ENCODE peak calls at places on chromosome 12, in nine cellular contexts. B is fibroblast of mammary gland; K is stimulated activated CD8-positive, alpha-beta memory T cell treated with anti-CD3 and anti-CD28 coated beads, Interleukin-7, amount 100 ng/mL, for 24 hours; C is iris pigment epithelial cell; R is left lung; L is GM03348; X is endothelial cell of umbilical vein; A is left ventricle myocardium superior; T is HCT116. H is an unnamed sample.

GRCh38 chr12:113908584-113909100 is 57.5 kb downstream of the RBM19 start:
- DNase-seq in B (no peak), K (no peak), C (no peak), R (no peak), L (no peak), X (no peak), A (no peak), T (no peak), H (no peak)

GRCh38 chr12:60333461-60333860 is 737.6 kb downstream of the SLC16A7 start:
- DNase-seq in B (no peak), K (no peak), C (peak), R (no peak), L (no peak), X (peak), A (no peak), T (no peak), H (no peak)

GRCh38 chr12:44873898-44874297 is 2.2 kb downstream of the NELL2 start:
- DNase-seq in B (peak), K (no peak), C (peak), R (no peak), L (peak), X (no peak), A (no peak), T (peak), H (no peak)

GRCh38 chr12:104686196-104686595 is 229.4 kb downstream of the CHST11 start:
- DNase-seq in B (peak), K (no peak), C (peak), R (no peak), L (peak), X (peak), A (no peak), T (no peak), H (no peak)

GRCh38 chr12:15522574-15523187 is 200.4 kb downstream of the PTPRO start:
- DNase-seq in B (peak), K (no peak), C (peak), R (no peak), L (peak), X (peak), A (no peak), T (peak), H (no peak)

GRCh38 chr12:54371328-54372112 is 7.2 kb upstream of the GPR84 start:
- DNase-seq in B (no peak), K (no peak), C (no peak), R (no peak), L (no peak), X (peak), A (peak), T (no peak), H (no peak)

GRCh38 chr12:66725031-66725430 is 46.2 kb upstream of the GRIP1 start:
- DNase-seq in B (peak), K (no peak), C (no peak), R (no peak), L (no peak), X (no peak), A (no peak), T (no peak), H (no peak)

GRCh38 chr12:29638528-29638927 is 141.0 kb upstream of the OVCH1 start:
- DNase-seq in B (no peak), K (no peak), C (no peak), R (no peak), L (no peak), X (no peak), A (no peak), T (no peak), H (no peak)

GRCh38 chr12:15978431-15978950 is 67.4 kb downstream of the DERA start:
- DNase-seq in B (peak), K (no peak), C (peak), R (no peak), L (peak), X (peak), A (no peak), T (no peak), H (no peak)

GRCh38 chr12:88577537-88577936 is 2.7 kb downstream of the KITLG start:
- DNase-seq in B (peak), K (no peak), C (peak), R (no peak), L (peak), X (peak), A (no peak), T (peak), H (no peak)

GRCh38 chr12:99771659-99772058 is 124.1 kb downstream of the GARIN6 start:
- DNase-seq in B (no peak), K (no peak), C (no peak), R (no peak), L (no peak), X (no peak), A (no peak), T (no peak), H (no peak)

GRCh38 chr12:12985817-12986408 is 14.2 kb downstream of the HEBP1 start:
- DNase-seq in B (peak), K (no peak), C (peak), R (no peak), L (peak), X (peak), A (no peak), T (peak), H (peak)

GRCh38 chr12:105804591-105805265 is 334.0 kb downstream of the NUAK1 start:
- DNase-seq in B (no peak), K (no peak), C (no peak), R (no peak), L (no peak), X (no peak), A (no peak), T (no peak), H (no peak)

GRCh38 chr12:47766496-47767196 is 6.4 kb upstream of the SLC48A1 start:
- DNase-seq in B (no peak), K (no peak), C (no peak), R (no peak), L (no peak), X (no peak), A (peak), T (no peak), H (no peak)

GRCh38 chr12:3658327-3659163 is 94.4 kb downstream of the CRACR2A start:
- DNase-seq in B (peak), K (no peak), C (peak), R (no peak), L (peak), X (peak), A (peak), T (no peak), H (no peak)

GRCh38 chr12:26746315-26746714 is 86.7 kb downstream of the ITPR2 start:
- DNase-seq in B (peak), K (no peak), C (peak), R (no peak), L (peak), X (peak), A (no peak), T (no peak), H (no peak)

GRCh38 chr12:54032627-54033100 is at the start of gene HOXC5:
- DNase-seq in B (peak), K (peak), C (peak), R (peak), L (peak), X (peak), A (peak), T (peak), H (peak)

GRCh38 chr12:94329366-94329765 is 130.3 kb downstream of the CEP83 start:
- DNase-seq in B (no peak), K (no peak), C (peak), R (no peak), L (no peak), X (no peak), A (no peak), T (no peak), H (no peak)

GRCh38 chr12:15629108-15629507 is 160.1 kb downstream of the EPS8 start:
- DNase-seq in B (peak), K (no peak), C (peak), R (no peak), L (peak), X (peak), A (peak), T (peak), H (no peak)

GRCh38 chr12:64194333-64195149 is 27.6 kb downstream of the KICS2 start:
- DNase-seq in B (no peak), K (no peak), C (peak), R (no peak), L (no peak), X (no peak), A (peak), T (no peak), H (no peak)

GRCh38 chr12:116365606-116366455 is 88.3 kb upstream of the MED13L start:
- DNase-seq in B (no peak), K (no peak), C (no peak), R (no peak), L (no peak), X (no peak), A (no peak), T (no peak), H (no peak)

GRCh38 chr12:13210022-13210539 is 13.6 kb downstream of the EMP1 start:
- DNase-seq in B (no peak), K (no peak), C (no peak), R (no peak), L (no peak), X (no peak), A (no peak), T (no peak), H (no peak)

GRCh38 chr12:104692335-104693218 is 235.8 kb downstream of the CHST11 start:
- DNase-seq in B (no peak), K (no peak), C (no peak), R (no peak), L (no peak), X (no peak), A (no peak), T (no peak), H (no peak)

GRCh38 chr12:64992641-64993040 is 128.5 kb downstream of the WIF1 start:
- DNase-seq in B (no peak), K (no peak), C (no peak), R (no peak), L (no peak), X (no peak), A (no peak), T (no peak), H (no peak)

GRCh38 chr12:107474639-107475539 is 210.7 kb upstream of the PWP1 start:
- DNase-seq in B (peak), K (no peak), C (peak), R (no peak), L (no peak), X (no peak), A (no peak), T (no peak), H (no peak)

GRCh38 chr12:27277846-27278260 is 33.8 kb downstream of the STK38L start:
- DNase-seq in B (peak), K (no peak), C (peak), R (no peak), L (peak), X (peak), A (no peak), T (peak), H (no peak)

GRCh38 chr12:111211910-111212757 is 156.8 kb downstream of the PHETA1 start:
- DNase-seq in B (no peak), K (no peak), C (no peak), R (no peak), L (no peak), X (no peak), A (no peak), T (no peak), H (no peak)

GRCh38 chr12:53950789-53951576 is 3.7 kb upstream of the HOXC12 start:
- DNase-seq in B (no peak), K (no peak), C (no peak), R (no peak), L (no peak), X (no peak), A (no peak), T (no peak), H (no peak)

GRCh38 chr12:127108360-127109215 is 1158.4 kb upstream of the TMEM132C start:
- DNase-seq in B (peak), K (peak), C (peak), R (no peak), L (peak), X (no peak), A (peak), T (peak), H (no peak)

GRCh38 chr12:68119250-68119649 is 40.3 kb downstream of the IFNG start:
- DNase-seq in B (no peak), K (no peak), C (no peak), R (no peak), L (no peak), X (no peak), A (no peak), T (no peak), H (no peak)

GRCh38 chr12:51460519-51460918 is 35.9 kb downstream of the SLC4A8 start:
- DNase-seq in B (no peak), K (no peak), C (no peak), R (no peak), L (no peak), X (no peak), A (no peak), T (no peak), H (no peak)

GRCh38 chr12:114311966-114312365 is 94.0 kb downstream of the TBX5 start:
- DNase-seq in B (peak), K (no peak), C (no peak), R (no peak), L (peak), X (no peak), A (no peak), T (no peak), H (no peak)

GRCh38 chr12:31521972-31522371 is 69.0 kb downstream of the DENND5B start:
- DNase-seq in B (peak), K (no peak), C (peak), R (no peak), L (no peak), X (no peak), A (no peak), T (no peak), H (no peak)

GRCh38 chr12:108342985-108343384 is 3.9 kb upstream of the CMKLR1 start:
- DNase-seq in B (peak), K (no peak), C (no peak), R (no peak), L (no peak), X (no peak), A (no peak), T (no peak), H (no peak)

GRCh38 chr12:87119713-87120112 is 863.5 kb upstream of the MGAT4C start:
- DNase-seq in B (no peak), K (no peak), C (no peak), R (no peak), L (no peak), X (no peak), A (no peak), T (no peak), H (no peak)

H was measured in CD4-positive, alpha-beta T cell.